ENCODE peak calls at places on chromosomes 7 and 10, in four cellular contexts. G, Z, H and N are unnamed samples.

GRCh38 chr10:133336131-133337078 is at the start of gene CALY:
- DNase-seq in G (peak), H (no peak), Z (no peak), N (peak)

GRCh38 chr7:99729501-99730261 is 5.3 kb downstream of the CYP3A7 start:
- DNase-seq in H (no peak), Z (no peak), G (no peak), N (no peak)

GRCh38 chr7:90225181-90225580 is 13.6 kb downstream of the STEAP2 start:
- DNase-seq in G (no peak), H (no peak), Z (no peak), N (no peak)

GRCh38 chr10:52525761-52526160 is 211.7 kb downstream of the DKK1 start:
- DNase-seq in H (no peak), Z (peak), G (no peak), N (no peak)

GRCh38 chr10:71081229-71081560 is 131.2 kb upstream of the UNC5B start:
- DNase-seq in H (no peak), Z (no peak), G (no peak), N (no peak)

GRCh38 chr7:27423290-27423689 is 180.7 kb downstream of the EVX1 start:
- DNase-seq in Z (no peak), G (no peak), H (no peak), N (no peak)

GRCh38 chr10:132168571-132169030 is 18.1 kb upstream of the DPYSL4 start:
- DNase-seq in G (no peak), Z (no peak), H (no peak), N (no peak)

GRCh38 chr7:48041665-48041995 is 6.3 kb downstream of the C7orf57 start:
- DNase-seq in Z (peak), G (no peak), H (no peak), N (no peak)

GRCh38 chr7:34013421-34013820 is 108.1 kb downstream of the BMPER start:
- DNase-seq in G (no peak), H (no peak), Z (peak), N (no peak)

GRCh38 chr7:25894902-25895791 is 256.9 kb upstream of the NFE2L3 start:
- DNase-seq in G (peak), Z (peak), H (no peak), N (peak)

GRCh38 chr10:79929409-79929904 is 19.4 kb downstream of the SFTPD start:
- DNase-seq in Z (peak), H (peak), G (peak), N (peak)

GRCh38 chr10:86962981-86963310 is 4.5 kb downstream of the SNCG start:
- DNase-seq in H (no peak), G (no peak), Z (no peak), N (no peak)

GRCh38 chr10:106711313-106711906 is 453.1 kb downstream of the SORCS1 start:
- DNase-seq in G (peak), H (peak), Z (no peak), N (peak)

GRCh38 chr7:27150568-27151340 is 1.6 kb downstream of the HOXA3 start:
- DNase-seq in Z (peak), H (no peak), G (no peak), N (peak)

GRCh38 chr10:79435271-79436065 is 10.0 kb downstream of the ZCCHC24 start:
- DNase-seq in G (no peak), Z (peak), H (no peak), N (no peak)

GRCh38 chr7:50304158-50304910 is at the start of gene IKZF1:
- DNase-seq in H (no peak), G (no peak), Z (no peak), N (peak)

GRCh38 chr7:45001138-45001694 is 1.2 kb downstream of the CCM2 start:
- DNase-seq in H (no peak), G (no peak), Z (no peak), N (peak)

GRCh38 chr7:116952640-116953371 is 495 bp upstream of the ST7 start:
- DNase-seq in Z (peak), G (peak), H (no peak), N (peak)

GRCh38 chr7:100629117-100629711 is 12.1 kb downstream of the TFR2 start:
- DNase-seq in G (no peak), H (no peak), Z (no peak), N (peak)

GRCh38 chr7:71131256-71131752 is 640 bp upstream of the GALNT17 start:
- DNase-seq in Z (no peak), H (no peak), G (peak), N (peak)

DNA sequence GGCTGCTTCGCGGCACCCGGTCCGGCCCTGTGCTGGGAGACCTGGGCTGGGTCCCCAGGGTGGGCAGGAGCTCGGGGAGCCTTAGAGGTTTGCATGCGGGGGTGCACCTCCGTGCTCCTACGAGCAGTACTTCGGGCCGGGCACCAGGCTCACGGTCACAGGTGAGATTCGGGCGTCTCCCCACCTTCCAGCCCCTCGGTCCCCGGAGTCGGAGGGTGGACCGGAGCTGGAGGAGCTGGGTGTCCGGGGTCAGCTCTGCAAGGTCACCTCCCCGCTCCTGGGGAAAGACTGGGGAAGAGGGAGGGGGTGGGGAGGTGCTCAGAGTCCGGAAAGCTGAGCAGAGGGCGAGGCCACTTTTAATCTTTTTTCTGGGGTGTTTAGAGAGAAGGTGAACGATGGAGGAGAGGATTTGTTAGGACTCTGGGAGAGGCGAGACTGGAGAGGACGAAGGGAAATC is 26.6 kb downstream of the PRSS2 start:
- DNase-seq in Z (no peak), G (no peak), H (no peak), N (no peak)
- H3K23ac ChIP-seq in Z (no peak), G (peak), H (no peak), N (no peak)

GRCh38 chr7:13109201-13109600 is 421.8 kb downstream of the ARL4A start:
- DNase-seq in G (no peak), Z (no peak), H (no peak), N (no peak)
- H4K91ac ChIP-seq in G (no peak), Z (peak), H (no peak), N (no peak)

GRCh38 chr7:143901710-143902587 is at the start of gene TCAF1:
- DNase-seq in H (peak), Z (peak), G (peak), N (peak)
- H3K23ac ChIP-seq in H (no peak), Z (peak), G (peak), N (no peak)

GRCh38 chr7:141674201-141674671 is 27.7 kb downstream of the DENND11 start:
- DNase-seq in G (peak), H (peak), Z (no peak), N (peak)
- H4K91ac ChIP-seq in G (no peak), H (no peak), Z (no peak), N (no peak)